ENCODE peak calls at places on chromosome 5, in six cellular contexts. One of them, this sample, is unnamed.

GRCh38 chr5:136094913-136095641 is 37.6 kb upstream of the SMAD5 start:
- DNase-seq in A549: no peak
- DNase-seq in endothelial cell of umbilical vein: no peak
- DNase-seq in HepG2: no peak
- DNase-seq in GM12878: no peak
- DNase-seq in K562: no peak
- DNase-seq in this sample: no peak

GRCh38 chr5:17373406-17374110 is 124.5 kb upstream of the TAF11L2 start:
- DNase-seq in A549: no peak
- DNase-seq in endothelial cell of umbilical vein: no peak
- DNase-seq in HepG2: no peak
- DNase-seq in GM12878: no peak
- DNase-seq in K562: no peak
- DNase-seq in this sample: no peak

GRCh38 chr5:81842795-81843377 is 92.0 kb upstream of the SSBP2 start:
- DNase-seq in A549: no peak
- DNase-seq in endothelial cell of umbilical vein: no peak
- DNase-seq in HepG2: no peak
- DNase-seq in GM12878: no peak
- DNase-seq in K562: no peak
- DNase-seq in this sample: no peak

GRCh38 chr5:93165559-93165958 is 415.5 kb downstream of the NR2F1-AS1 start:
- DNase-seq in A549: no peak
- DNase-seq in endothelial cell of umbilical vein: no peak
- DNase-seq in HepG2: no peak
- DNase-seq in GM12878: no peak
- DNase-seq in K562: no peak
- DNase-seq in this sample: no peak

GRCh38 chr5:17004441-17005086 is 68.5 kb upstream of the MYO10 start:
- DNase-seq in A549: no peak
- DNase-seq in endothelial cell of umbilical vein: no peak
- DNase-seq in HepG2: no peak
- DNase-seq in GM12878: no peak
- DNase-seq in K562: no peak
- DNase-seq in this sample: no peak

GRCh38 chr5:96807099-96807654 is 568 bp downstream of the ERAP1 start:
- DNase-seq in A549: peak; percentile 70
- DNase-seq in endothelial cell of umbilical vein: peak; percentile 76
- DNase-seq in HepG2: peak; percentile 61
- DNase-seq in GM12878: no peak
- DNase-seq in K562: peak; percentile 70
- DNase-seq in this sample: peak; percentile 72

GRCh38 chr5:147160923-147161663 is 73.7 kb upstream of the STK32A start:
- DNase-seq in A549: no peak
- DNase-seq in endothelial cell of umbilical vein: no peak
- DNase-seq in HepG2: no peak
- DNase-seq in GM12878: no peak
- DNase-seq in K562: no peak
- DNase-seq in this sample: no peak

GRCh38 chr5:17952231-17952630 is 318.0 kb downstream of the TAF11L14 start:
- DNase-seq in A549: no peak
- DNase-seq in endothelial cell of umbilical vein: no peak
- DNase-seq in HepG2: no peak
- DNase-seq in GM12878: no peak
- DNase-seq in K562: no peak
- DNase-seq in this sample: no peak

GRCh38 chr5:150036513-150036912 is 36.0 kb downstream of the HMGXB3 start:
- DNase-seq in A549: peak; percentile 73
- DNase-seq in endothelial cell of umbilical vein: no peak
- DNase-seq in HepG2: no peak
- DNase-seq in GM12878: no peak
- DNase-seq in K562: no peak
- DNase-seq in this sample: no peak

GRCh38 chr5:42840842-42841574 is 29.3 kb upstream of the SELENOP start:
- DNase-seq in A549: no peak
- DNase-seq in endothelial cell of umbilical vein: no peak
- DNase-seq in HepG2: no peak
- DNase-seq in GM12878: no peak
- DNase-seq in K562: no peak
- DNase-seq in this sample: peak; percentile 4

DNA sequence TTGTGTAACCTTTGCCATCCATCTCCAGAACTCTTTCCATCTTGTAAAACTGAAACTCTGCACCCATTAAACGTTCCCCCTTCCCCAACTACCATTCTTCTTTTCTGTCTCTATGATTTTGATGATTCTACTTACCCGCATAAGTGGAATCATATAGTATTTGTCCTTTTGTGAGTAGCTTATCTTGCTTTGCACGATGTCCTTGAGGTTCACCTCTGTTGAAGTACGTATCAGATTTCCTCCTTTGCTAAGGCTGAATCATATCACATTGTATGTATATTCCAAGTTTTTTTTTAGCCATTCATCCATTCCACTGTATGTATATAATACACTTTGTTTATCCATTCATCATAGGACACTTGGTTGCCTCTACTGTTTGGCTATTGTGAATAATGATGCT is 2.9 kb upstream of the RNF130 start:
- DNase-seq in A549: no peak
- DNase-seq in endothelial cell of umbilical vein: no peak
- DNase-seq in HepG2: no peak
- DNase-seq in GM12878: no peak
- DNase-seq in K562: no peak
- DNase-seq in this sample: no peak
- TF ChIP-seq MYC in A549: no peak
- TF ChIP-seq MYC in endothelial cell of umbilical vein: no peak
- TF ChIP-seq MYC in HepG2: no peak
- TF ChIP-seq MYC in GM12878: no peak
- TF ChIP-seq MYC in K562: no peak
- TF ChIP-seq MYC in this sample: no peak

GRCh38 chr5:10669983-10670382 is 91.1 kb downstream of the DAP start:
- DNase-seq in A549: no peak
- DNase-seq in endothelial cell of umbilical vein: no peak
- DNase-seq in HepG2: no peak
- DNase-seq in GM12878: no peak
- DNase-seq in K562: no peak
- DNase-seq in this sample: no peak

GRCh38 chr5:10673407-10673806 is 87.6 kb downstream of the DAP start:
- DNase-seq in A549: no peak
- DNase-seq in endothelial cell of umbilical vein: no peak
- DNase-seq in HepG2: no peak
- DNase-seq in GM12878: no peak
- DNase-seq in K562: no peak
- DNase-seq in this sample: no peak

GRCh38 chr5:10668697-10669096 is 92.3 kb downstream of the DAP start:
- DNase-seq in A549: no peak
- DNase-seq in endothelial cell of umbilical vein: no peak
- DNase-seq in HepG2: no peak
- DNase-seq in GM12878: no peak
- DNase-seq in K562: no peak
- DNase-seq in this sample: no peak

GRCh38 chr5:10672285-10673044 is 88.6 kb downstream of the DAP start:
- DNase-seq in A549: no peak
- DNase-seq in endothelial cell of umbilical vein: no peak
- DNase-seq in HepG2: no peak
- DNase-seq in GM12878: no peak
- DNase-seq in K562: no peak
- DNase-seq in this sample: no peak

DNA sequence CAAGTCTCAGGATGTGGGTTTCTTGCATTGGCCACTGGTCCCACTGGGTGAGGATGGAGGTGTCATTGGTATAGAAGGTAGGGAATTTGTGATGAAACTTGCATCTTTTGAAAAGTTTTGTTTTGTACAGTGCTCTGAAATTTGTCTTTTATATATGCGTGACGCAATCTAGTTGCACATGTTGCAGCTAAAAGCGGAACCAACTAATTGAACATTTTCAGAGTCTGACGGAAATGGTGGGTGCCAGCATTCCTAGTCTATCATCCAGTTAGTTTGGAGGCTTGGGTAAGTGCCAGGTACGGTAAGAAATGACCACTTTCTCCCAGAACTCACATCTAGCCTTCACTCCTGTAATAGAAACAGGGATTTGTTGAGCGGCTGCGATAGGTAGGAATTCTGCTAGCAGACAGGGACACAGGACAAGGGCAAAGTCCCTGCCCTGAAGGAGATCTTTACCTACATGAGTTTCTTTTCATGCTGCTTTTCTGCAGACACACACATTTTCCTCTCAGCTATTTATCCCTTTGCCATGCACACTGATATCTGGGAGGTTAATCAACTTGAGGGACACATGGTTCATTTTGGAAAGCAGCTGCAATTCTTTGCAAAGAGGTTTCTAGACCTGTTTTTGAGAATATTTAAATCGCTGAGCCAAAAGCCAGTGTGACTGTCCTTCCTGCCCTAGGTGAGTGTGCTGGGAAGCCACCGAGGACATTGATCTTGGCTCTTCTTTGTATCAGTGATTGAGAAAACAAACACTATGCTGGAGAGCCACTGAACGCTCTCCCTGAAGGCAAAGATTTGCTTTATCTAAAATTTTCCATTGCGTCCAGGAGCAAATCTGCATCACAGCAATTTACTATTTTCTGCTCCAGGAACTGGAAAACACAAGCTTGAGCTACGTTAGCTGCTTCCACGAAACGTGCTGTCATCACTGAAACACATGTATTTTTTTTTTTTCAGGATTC is 89.7 kb downstream of the DAP start:
- DNase-seq in A549: no peak
- DNase-seq in endothelial cell of umbilical vein: no peak
- DNase-seq in HepG2: no peak
- DNase-seq in GM12878: no peak
- DNase-seq in K562: no peak
- DNase-seq in this sample: peak; percentile 72
- TF ChIP-seq POLR2A in A549: no peak
- TF ChIP-seq POLR2A in endothelial cell of umbilical vein: no peak
- TF ChIP-seq POLR2A in HepG2: no peak
- TF ChIP-seq POLR2A in GM12878: no peak
- TF ChIP-seq POLR2A in K562: no peak
- TF ChIP-seq POLR2A in this sample: no peak

GRCh38 chr5:173331287-173331686 is 3.1 kb upstream of the STC2 start:
- DNase-seq in A549: no peak
- DNase-seq in endothelial cell of umbilical vein: no peak
- DNase-seq in HepG2: no peak
- DNase-seq in GM12878: no peak
- DNase-seq in K562: no peak
- DNase-seq in this sample: no peak

GRCh38 chr5:173333900-173334685 is 5.9 kb upstream of the STC2 start:
- DNase-seq in A549: no peak
- DNase-seq in endothelial cell of umbilical vein: peak; percentile 80
- DNase-seq in HepG2: no peak
- DNase-seq in GM12878: no peak
- DNase-seq in K562: no peak
- DNase-seq in this sample: no peak

GRCh38 chr5:173330151-173330855 is 2.1 kb upstream of the STC2 start:
- DNase-seq in A549: no peak
- DNase-seq in endothelial cell of umbilical vein: no peak
- DNase-seq in HepG2: peak; percentile 82
- DNase-seq in GM12878: no peak
- DNase-seq in K562: no peak
- DNase-seq in this sample: no peak

GRCh38 chr5:173330856-173331206 is 2.6 kb upstream of the STC2 start:
- DNase-seq in A549: no peak
- DNase-seq in endothelial cell of umbilical vein: no peak
- DNase-seq in HepG2: no peak
- DNase-seq in GM12878: no peak
- DNase-seq in K562: no peak
- DNase-seq in this sample: no peak

DNA sequence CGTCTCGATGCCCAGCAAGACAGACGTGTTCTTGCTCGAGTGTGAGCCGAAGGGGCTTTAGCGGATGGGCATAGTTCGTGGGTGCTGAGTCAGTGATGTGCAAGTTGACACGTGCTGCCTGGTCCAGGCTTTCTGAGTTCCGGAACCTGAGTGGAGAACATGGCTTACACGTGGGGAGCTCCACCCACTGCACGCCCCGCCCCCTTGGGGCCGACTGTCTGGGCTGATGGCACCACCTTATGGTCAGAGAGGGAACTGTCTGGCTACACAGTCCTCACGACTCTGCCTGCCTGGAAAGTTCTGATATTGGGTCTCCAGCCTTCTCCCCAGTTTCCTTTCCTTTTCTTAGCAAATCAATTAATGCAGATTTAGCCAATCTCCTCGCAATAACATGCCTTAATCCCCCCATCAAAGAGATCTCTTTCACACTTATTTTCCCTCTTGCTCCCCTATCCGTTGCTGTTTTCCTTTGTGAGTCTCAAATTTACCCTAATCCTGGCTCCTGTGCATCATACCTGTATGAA is 3.8 kb upstream of the STC2 start:
- DNase-seq in A549: peak; percentile 87
- DNase-seq in endothelial cell of umbilical vein: peak; percentile 86
- DNase-seq in HepG2: peak; percentile 74
- DNase-seq in GM12878: peak; percentile 42
- DNase-seq in K562: peak; percentile 93
- DNase-seq in this sample: peak; percentile 79
- TF ChIP-seq MYC in A549: peak; percentile 60
- TF ChIP-seq MYC in endothelial cell of umbilical vein: peak; percentile 67
- TF ChIP-seq MYC in HepG2: peak; percentile 90
- TF ChIP-seq MYC in GM12878: no peak
- TF ChIP-seq MYC in K562: peak; percentile 94
- TF ChIP-seq MYC in this sample: peak; percentile 88

DNA sequence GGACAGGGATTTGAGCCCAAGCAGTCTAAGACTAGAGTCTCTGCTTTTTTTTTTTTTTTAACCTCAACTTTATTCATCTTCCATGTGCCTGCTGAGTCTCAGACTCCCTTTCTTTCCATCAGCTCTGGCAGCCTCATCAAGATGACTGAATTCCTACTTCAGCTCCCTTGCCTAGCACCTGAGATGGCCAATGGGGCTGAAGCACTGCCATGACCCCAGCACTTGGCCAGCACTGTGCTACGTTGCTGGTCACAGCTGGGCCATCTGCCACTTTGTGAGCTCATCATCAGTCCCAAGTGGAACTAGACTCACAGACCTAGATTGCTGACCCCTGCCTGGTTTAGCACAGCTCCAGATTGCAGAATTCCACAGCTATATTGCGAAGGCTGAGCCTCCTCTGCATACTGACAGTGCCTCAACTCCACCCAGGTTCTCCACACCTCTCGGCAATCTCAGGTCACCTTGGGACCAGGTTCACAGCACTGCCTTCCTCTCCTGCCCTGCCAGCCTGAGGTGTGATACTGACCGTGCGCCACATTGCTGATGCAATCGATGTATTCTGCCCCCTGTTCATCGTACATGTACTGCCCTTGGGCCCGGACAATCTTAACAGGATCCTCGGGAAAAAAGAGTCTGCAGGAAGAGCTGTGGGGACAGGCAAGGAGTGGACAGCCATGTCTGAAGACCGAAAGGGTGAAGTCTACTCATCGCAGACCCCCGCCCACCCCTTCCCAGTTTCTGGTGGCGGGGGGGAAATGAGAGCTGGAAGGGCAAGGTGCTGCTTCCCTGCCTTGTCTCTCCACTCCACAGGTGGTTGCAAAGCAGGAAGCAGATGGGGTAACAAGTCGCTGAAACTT is 1.5 kb downstream of the PHYKPL start:
- DNase-seq in A549: no peak
- DNase-seq in endothelial cell of umbilical vein: no peak
- DNase-seq in HepG2: no peak
- DNase-seq in GM12878: no peak
- DNase-seq in K562: no peak
- DNase-seq in this sample: no peak
- TF ChIP-seq POLR2A in A549: no peak
- TF ChIP-seq POLR2A in endothelial cell of umbilical vein: no peak
- TF ChIP-seq POLR2A in HepG2: no peak
- TF ChIP-seq POLR2A in GM12878: no peak
- TF ChIP-seq POLR2A in K562: no peak
- TF ChIP-seq POLR2A in this sample: no peak